ENCODE peak calls at places on chromosome 12, in ten cellular contexts. G, B, E, S, O, R, P, Y, L and A are unnamed samples.
A peak's percentile ranks its signal among the peaks of the same experiment; 100 is the strongest.

GRCh38 chr12:56188116-56188785 is 1.0 kb downstream of the SMARCC2 start:
- DNase-seq in G (peak; percentile 13), B (no peak), E (no peak), S (no peak), O (no peak), R (no peak), P (no peak), Y (peak; percentile 15), L (no peak), A (no peak)

GRCh38 chr12:56488041-56488955 is at the start of gene GLS2:
- DNase-seq in G (peak; percentile 71), B (peak; percentile 73), E (peak; percentile 67), S (peak; percentile 82), O (peak; percentile 73), R (peak; percentile 85), P (peak; percentile 36), Y (peak; percentile 79), L (peak; percentile 91), A (peak; percentile 94)

GRCh38 chr12:30500532-30500931 is 195.1 kb downstream of the IPO8 start:
- DNase-seq in G (no peak), B (no peak), E (no peak), S (no peak), O (no peak), R (no peak), P (no peak), Y (no peak), L (no peak), A (no peak)

GRCh38 chr12:89126712-89127111 is 225.6 kb downstream of the DUSP6 start:
- DNase-seq in G (no peak), B (peak; percentile 65), E (no peak), S (no peak), O (peak; percentile 56), R (no peak), P (no peak), Y (no peak), L (no peak), A (no peak)

GRCh38 chr12:25962932-25963525 is 4.5 kb downstream of the RASSF8 start:
- DNase-seq in G (no peak), B (peak; percentile 61), E (no peak), S (no peak), O (no peak), R (no peak), P (no peak), Y (no peak), L (no peak), A (no peak)

GRCh38 chr12:67661311-67662011 is 12.9 kb downstream of the DYRK2 start:
- DNase-seq in G (no peak), B (peak; percentile 87), E (no peak), S (no peak), O (peak; percentile 59), R (no peak), P (no peak), Y (no peak), L (no peak), A (no peak)

GRCh38 chr12:96510306-96510764 is 21.0 kb downstream of the CFAP54 start:
- DNase-seq in G (no peak), B (no peak), E (no peak), S (no peak), O (no peak), R (no peak), P (no peak), Y (no peak), L (no peak), A (no peak)

GRCh38 chr12:1836854-1837411 is 16.6 kb downstream of the LRTM2 start:
- DNase-seq in G (peak; percentile 63), B (no peak), E (no peak), S (peak; percentile 36), O (no peak), R (no peak), P (no peak), Y (peak; percentile 61), L (no peak), A (no peak)

GRCh38 chr12:75505706-75506312 is 5.6 kb downstream of the KRR1 start:
- DNase-seq in G (no peak), B (peak; percentile 57), E (no peak), S (no peak), O (peak; percentile 79), R (no peak), P (no peak), Y (no peak), L (no peak), A (no peak)

GRCh38 chr12:78402366-78403134 is 462.0 kb upstream of the SYT1 start:
- DNase-seq in G (no peak), B (peak; percentile 2), E (no peak), S (no peak), O (no peak), R (no peak), P (no peak), Y (peak; percentile 20), L (no peak), A (no peak)

GRCh38 chr12:25521625-25522256 is 31.3 kb downstream of the LMNTD1 start:
- DNase-seq in G (no peak), B (no peak), E (no peak), S (no peak), O (no peak), R (no peak), P (no peak), Y (no peak), L (no peak), A (no peak)

DNA sequence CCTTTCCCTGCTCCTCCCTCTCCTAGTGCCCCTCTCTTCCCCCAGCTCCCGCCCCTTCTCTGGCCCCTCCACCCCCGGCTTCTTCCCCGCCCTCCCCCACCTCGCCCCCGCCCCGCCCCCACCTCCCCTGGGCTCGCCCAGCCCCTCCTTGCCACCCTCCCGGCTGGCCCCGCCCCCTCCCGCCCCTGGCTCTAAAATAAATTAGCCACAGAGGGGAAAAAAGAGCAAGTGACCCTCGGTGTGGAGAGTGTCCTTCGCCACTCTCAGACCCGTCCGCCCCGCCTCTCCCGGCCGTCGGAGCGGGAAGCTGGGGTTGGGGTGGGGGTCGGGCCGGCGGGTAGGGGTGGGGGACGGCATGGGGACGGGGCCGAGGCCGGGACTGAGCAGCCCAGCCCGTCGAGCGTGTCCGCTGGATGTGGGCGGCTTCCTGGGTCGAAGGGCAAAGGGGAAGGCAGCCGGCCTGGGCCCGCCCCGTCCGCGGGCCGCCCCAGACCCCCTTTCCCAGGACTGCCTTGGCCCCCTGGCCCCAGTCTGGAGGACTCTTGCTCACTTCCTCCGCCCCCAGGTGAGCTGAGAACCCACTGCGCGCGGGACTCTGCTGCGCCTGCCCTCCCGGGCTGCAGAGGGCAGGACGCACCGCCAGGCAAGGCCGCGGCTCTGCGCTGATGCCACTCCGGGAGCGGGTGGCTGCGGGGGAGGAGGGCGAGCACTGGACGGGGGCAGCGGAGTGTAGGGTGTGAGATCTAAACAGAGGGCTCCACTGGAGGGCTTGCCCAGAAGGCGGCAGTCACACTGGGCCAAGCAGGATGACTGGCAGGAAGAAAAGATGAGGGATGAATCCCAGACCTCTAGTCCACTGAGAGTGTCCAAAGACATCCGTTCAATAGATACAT is 571 bp upstream of the FIGNL2 start:
- DNase-seq in G (peak; percentile 79), B (no peak), E (no peak), S (no peak), O (no peak), R (peak; percentile 62), P (no peak), Y (peak; percentile 89), L (no peak), A (no peak)
- TF ChIP-seq CTCF in G (no peak), B (no peak), E (no peak), S (no peak), O (no peak), R (no peak), P (no peak), Y (peak; percentile 40), L (no peak), A (no peak)

GRCh38 chr12:8779862-8780261 is 42.6 kb upstream of the A2ML1 start:
- DNase-seq in G (no peak), B (no peak), E (no peak), S (no peak), O (no peak), R (no peak), P (no peak), Y (no peak), L (no peak), A (no peak)
- TF ChIP-seq CTCF in G (no peak), B (no peak), E (no peak), S (no peak), O (no peak), R (no peak), P (no peak), Y (no peak), L (no peak), A (no peak)

DNA sequence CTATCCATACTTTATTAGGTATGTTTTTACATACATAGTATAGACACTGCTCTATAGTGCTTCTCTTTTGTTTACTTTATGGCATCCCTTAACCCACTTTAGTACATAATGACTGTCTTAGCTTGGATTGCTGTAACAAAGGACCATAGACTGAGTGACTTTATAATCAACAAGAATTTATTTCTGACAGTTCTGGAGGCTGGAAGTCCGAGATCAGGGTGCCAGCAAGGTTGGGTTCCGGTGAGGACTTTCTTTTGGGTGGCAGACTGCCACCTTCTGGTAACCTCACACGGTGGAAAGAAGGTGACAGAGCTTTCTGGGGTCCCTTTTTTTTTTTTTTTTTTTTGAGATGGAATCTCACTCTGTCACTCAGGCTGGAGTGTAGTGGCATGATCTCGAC is 48.6 kb upstream of the PPM1H start:
- DNase-seq in G (no peak), B (no peak), E (peak; percentile 14), S (peak; percentile 55), O (no peak), R (peak; percentile 32), P (no peak), Y (peak; percentile 7), L (no peak), A (no peak)
- TF ChIP-seq CTCF in G (no peak), B (no peak), E (peak; percentile 49), S (peak; percentile 58), O (no peak), R (no peak), P (no peak), Y (peak; percentile 33), L (peak; percentile 7), A (peak; percentile 11)

GRCh38 chr12:126362964-126363363 is 1297.7 kb downstream of the AACS start:
- DNase-seq in G (no peak), B (no peak), E (no peak), S (no peak), O (no peak), R (no peak), P (no peak), Y (peak; percentile 32), L (no peak), A (no peak)
- TF ChIP-seq CTCF in G (no peak), B (no peak), E (no peak), S (no peak), O (no peak), R (no peak), P (no peak), Y (peak; percentile 51), L (no peak), A (no peak)

GRCh38 chr12:69583203-69583602 is 2.1 kb upstream of the CCT2 start:
- DNase-seq in G (no peak), B (no peak), E (no peak), S (peak; percentile 15), O (no peak), R (peak; percentile 44), P (no peak), Y (peak; percentile 55), L (no peak), A (no peak)
- TF ChIP-seq CTCF in G (no peak), B (no peak), E (no peak), S (no peak), O (peak; percentile 7), R (no peak), P (no peak), Y (peak; percentile 36), L (no peak), A (no peak)

GRCh38 chr12:54134850-54135249 is 53.9 kb downstream of the SMUG1 start:
- DNase-seq in G (no peak), B (no peak), E (no peak), S (peak; percentile 15), O (no peak), R (no peak), P (no peak), Y (no peak), L (no peak), A (no peak)
- TF ChIP-seq CTCF in G (peak; percentile 28), B (no peak), E (no peak), S (no peak), O (no peak), R (no peak), P (no peak), Y (peak; percentile 29), L (peak; percentile 9), A (peak; percentile 16)